ENCODE peak calls at places on chromosomes 6 and 20, in seven cellular contexts. One of them, this sample, is unnamed.
A peak's percentile ranks its signal among the peaks of the same experiment; 100 is the strongest.

GRCh38 chr20:40952231-40952630 is 76.4 kb upstream of the TOP1 start:
- DNase-seq in HCT116: no peak
- DNase-seq in HepG2: no peak
- DNase-seq in K562: no peak
- DNase-seq in GM12878: no peak
- DNase-seq in SK-N-SH: no peak
- DNase-seq in H1: no peak
- DNase-seq in this sample: no peak

GRCh38 chr20:56328861-56329260 is 29.9 kb upstream of the FAM210B start:
- DNase-seq in H1: no peak
- DNase-seq in K562: no peak
- DNase-seq in SK-N-SH: no peak
- DNase-seq in GM12878: no peak
- DNase-seq in HepG2: peak; percentile 25
- DNase-seq in HCT116: no peak
- DNase-seq in this sample: peak; percentile 44

GRCh38 chr20:44052166-44052565 is 134.8 kb downstream of the JPH2 start:
- DNase-seq in SK-N-SH: no peak
- DNase-seq in HCT116: no peak
- DNase-seq in HepG2: no peak
- DNase-seq in H1: no peak
- DNase-seq in K562: no peak
- DNase-seq in GM12878: no peak
- DNase-seq in this sample: no peak

GRCh38 chr6:7100072-7100750 is 7.5 kb upstream of the RREB1 start:
- DNase-seq in GM12878: no peak
- DNase-seq in K562: no peak
- DNase-seq in HCT116: no peak
- DNase-seq in SK-N-SH: no peak
- DNase-seq in H1: no peak
- DNase-seq in HepG2: no peak
- DNase-seq in this sample: no peak

GRCh38 chr6:46972521-46972920 is 50.8 kb upstream of the ADGRF5 start:
- DNase-seq in HCT116: no peak
- DNase-seq in HepG2: no peak
- DNase-seq in K562: no peak
- DNase-seq in SK-N-SH: no peak
- DNase-seq in GM12878: no peak
- DNase-seq in H1: no peak
- DNase-seq in this sample: no peak

GRCh38 chr6:4665489-4666417 is 110.5 kb upstream of the CDYL start:
- DNase-seq in HCT116: no peak
- DNase-seq in K562: no peak
- DNase-seq in SK-N-SH: no peak
- DNase-seq in HepG2: no peak
- DNase-seq in GM12878: no peak
- DNase-seq in H1: peak; percentile 3
- DNase-seq in this sample: no peak

GRCh38 chr6:4441981-4442434 is 306.6 kb upstream of the ECI2 start:
- DNase-seq in H1: no peak
- DNase-seq in HepG2: no peak
- DNase-seq in SK-N-SH: no peak
- DNase-seq in HCT116: no peak
- DNase-seq in GM12878: no peak
- DNase-seq in K562: no peak
- DNase-seq in this sample: no peak

GRCh38 chr20:21901470-21902275 is 196.2 kb downstream of the PAX1 start:
- DNase-seq in HepG2: no peak
- DNase-seq in SK-N-SH: no peak
- DNase-seq in K562: no peak
- DNase-seq in GM12878: no peak
- DNase-seq in HCT116: no peak
- DNase-seq in H1: no peak
- DNase-seq in this sample: no peak

GRCh38 chr6:139763468-139764214 is 389.2 kb upstream of the CITED2 start:
- DNase-seq in HepG2: no peak
- DNase-seq in H1: no peak
- DNase-seq in GM12878: no peak
- DNase-seq in SK-N-SH: no peak
- DNase-seq in HCT116: no peak
- DNase-seq in K562: no peak
- DNase-seq in this sample: no peak

GRCh38 chr6:21738180-21739094 is 144.9 kb downstream of the SOX4 start:
- DNase-seq in SK-N-SH: peak; percentile 27
- DNase-seq in H1: no peak
- DNase-seq in GM12878: no peak
- DNase-seq in K562: no peak
- DNase-seq in HepG2: no peak
- DNase-seq in HCT116: no peak
- DNase-seq in this sample: peak; percentile 37

GRCh38 chr6:80969439-80969838 is 783.0 kb downstream of the TENT5A start:
- DNase-seq in K562: no peak
- DNase-seq in HCT116: peak; percentile 12
- DNase-seq in H1: no peak
- DNase-seq in SK-N-SH: no peak
- DNase-seq in HepG2: no peak
- DNase-seq in GM12878: no peak
- DNase-seq in this sample: no peak

GRCh38 chr6:105424177-105424783 is 21.4 kb upstream of the PREP start:
- DNase-seq in GM12878: no peak
- DNase-seq in SK-N-SH: peak; percentile 65
- DNase-seq in H1: peak; percentile 83
- DNase-seq in HCT116: peak; percentile 62
- DNase-seq in HepG2: peak; percentile 37
- DNase-seq in K562: peak; percentile 67
- DNase-seq in this sample: no peak

GRCh38 chr20:36334281-36335075 is 28.3 kb downstream of the DLGAP4 start:
- DNase-seq in SK-N-SH: no peak
- DNase-seq in HepG2: no peak
- DNase-seq in K562: no peak
- DNase-seq in HCT116: no peak
- DNase-seq in GM12878: no peak
- DNase-seq in H1: no peak
- DNase-seq in this sample: no peak

GRCh38 chr20:41436679-41437078 is 70.1 kb upstream of the EMILIN3 start:
- DNase-seq in HCT116: no peak
- DNase-seq in HepG2: no peak
- DNase-seq in K562: no peak
- DNase-seq in H1: no peak
- DNase-seq in GM12878: no peak
- DNase-seq in SK-N-SH: no peak
- DNase-seq in this sample: no peak

DNA sequence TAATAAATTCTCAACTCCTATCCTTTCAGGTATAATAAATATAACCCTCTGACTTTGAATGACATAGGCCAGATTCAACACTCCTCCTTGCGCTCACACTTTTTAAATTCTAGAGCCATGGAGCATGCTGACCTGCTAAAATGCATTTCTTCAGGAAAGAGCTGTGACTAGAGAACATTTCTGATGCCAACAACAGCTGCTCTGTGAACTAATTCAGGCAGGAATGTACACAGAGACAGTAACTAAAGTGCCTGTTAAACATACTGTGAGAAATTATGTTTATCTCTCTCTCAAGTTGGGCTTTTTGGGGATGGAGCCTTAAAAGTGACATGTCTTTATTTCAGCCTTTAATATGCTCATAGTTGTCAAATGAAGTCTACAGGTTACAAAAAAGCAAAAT is 8.3 kb downstream of the NHSL1 start:
- DNase-seq in SK-N-SH: no peak
- DNase-seq in K562: no peak
- DNase-seq in H1: no peak
- DNase-seq in HCT116: no peak
- DNase-seq in GM12878: no peak
- DNase-seq in HepG2: no peak
- DNase-seq in this sample: no peak
- TF ChIP-seq JUND in SK-N-SH: no peak
- TF ChIP-seq JUND in K562: no peak
- TF ChIP-seq JUND in H1: no peak
- TF ChIP-seq JUND in HCT116: no peak
- TF ChIP-seq JUND in GM12878: no peak
- TF ChIP-seq JUND in HepG2: no peak
- TF ChIP-seq JUND in this sample: no peak

GRCh38 chr6:130182466-130182865 is 40.3 kb downstream of the SAMD3 start:
- DNase-seq in H1: no peak
- DNase-seq in K562: no peak
- DNase-seq in HepG2: no peak
- DNase-seq in SK-N-SH: no peak
- DNase-seq in HCT116: no peak
- DNase-seq in GM12878: no peak
- DNase-seq in this sample: no peak

GRCh38 chr6:130187335-130188206 is 35.2 kb downstream of the SAMD3 start:
- DNase-seq in GM12878: no peak
- DNase-seq in H1: no peak
- DNase-seq in SK-N-SH: no peak
- DNase-seq in K562: no peak
- DNase-seq in HepG2: no peak
- DNase-seq in HCT116: no peak
- DNase-seq in this sample: no peak

GRCh38 chr6:130188207-130188899 is 34.4 kb downstream of the SAMD3 start:
- DNase-seq in K562: no peak
- DNase-seq in HCT116: no peak
- DNase-seq in SK-N-SH: no peak
- DNase-seq in HepG2: no peak
- DNase-seq in H1: no peak
- DNase-seq in GM12878: no peak
- DNase-seq in this sample: no peak

GRCh38 chr6:130185658-130186057 is 37.1 kb downstream of the SAMD3 start:
- DNase-seq in HCT116: no peak
- DNase-seq in K562: no peak
- DNase-seq in SK-N-SH: no peak
- DNase-seq in H1: no peak
- DNase-seq in HepG2: no peak
- DNase-seq in GM12878: no peak
- DNase-seq in this sample: no peak

GRCh38 chr6:130183271-130184222 is 39.2 kb downstream of the SAMD3 start:
- DNase-seq in HCT116: no peak
- DNase-seq in H1: no peak
- DNase-seq in K562: no peak
- DNase-seq in GM12878: no peak
- DNase-seq in HepG2: no peak
- DNase-seq in SK-N-SH: no peak
- DNase-seq in this sample: no peak
- TF ChIP-seq JUND in HCT116: no peak
- TF ChIP-seq JUND in H1: no peak
- TF ChIP-seq JUND in K562: no peak
- TF ChIP-seq JUND in GM12878: no peak
- TF ChIP-seq JUND in HepG2: no peak
- TF ChIP-seq JUND in SK-N-SH: no peak
- TF ChIP-seq JUND in this sample: no peak

DNA sequence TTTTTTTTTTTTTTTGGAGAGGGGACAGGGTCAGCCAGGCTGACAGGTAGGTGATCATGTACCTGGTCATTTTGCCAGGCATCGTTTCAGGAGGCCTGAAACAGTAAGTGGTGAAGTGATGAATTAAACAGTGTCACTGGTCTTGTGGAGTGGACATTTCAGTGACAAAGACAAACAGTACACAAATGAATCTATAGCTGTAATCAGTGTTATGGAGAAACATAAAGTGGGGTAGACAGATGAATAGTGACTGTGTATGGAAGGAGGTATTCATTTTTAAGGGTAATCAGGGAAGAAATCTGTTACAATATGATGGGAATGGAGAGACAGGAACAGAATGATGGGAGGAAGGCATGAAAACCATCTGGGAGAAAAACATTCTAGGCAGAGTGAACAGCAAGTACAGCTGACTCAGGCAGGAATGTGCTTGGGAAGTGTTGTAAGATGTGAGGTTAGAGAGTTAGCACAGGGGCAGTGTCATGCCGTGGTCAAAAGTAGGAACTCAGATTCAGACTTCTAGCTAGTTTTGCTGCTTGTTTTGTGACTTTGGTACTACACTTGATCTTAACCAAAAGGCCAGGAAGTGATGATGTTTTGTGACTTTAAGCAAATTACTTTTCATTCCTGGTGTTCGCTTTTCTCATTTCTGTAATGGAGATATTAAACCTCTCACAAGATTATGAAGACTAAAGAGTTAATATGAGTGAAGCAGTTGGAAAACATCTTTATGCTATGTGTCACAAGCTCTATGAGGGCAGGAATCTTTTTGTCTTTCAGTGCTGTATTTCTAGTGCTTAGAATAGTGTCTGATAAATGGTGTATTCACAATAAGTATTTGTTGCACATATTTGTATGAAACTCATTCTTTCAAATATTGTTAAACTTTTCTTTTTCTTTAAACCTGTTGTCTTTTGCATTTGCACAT is 43.4 kb downstream of the QKI start:
- DNase-seq in HepG2: peak; percentile 23
- DNase-seq in SK-N-SH: no peak
- DNase-seq in H1: no peak
- DNase-seq in K562: no peak
- DNase-seq in GM12878: no peak
- DNase-seq in HCT116: no peak
- DNase-seq in this sample: peak; percentile 5
- TF ChIP-seq JUND in HepG2: no peak
- TF ChIP-seq JUND in SK-N-SH: peak; percentile 15
- TF ChIP-seq JUND in H1: no peak
- TF ChIP-seq JUND in K562: no peak
- TF ChIP-seq JUND in GM12878: no peak
- TF ChIP-seq JUND in HCT116: no peak
- TF ChIP-seq JUND in this sample: no peak

GRCh38 chr6:43850314-43851203 is 80.5 kb downstream of the VEGFA start:
- DNase-seq in GM12878: no peak
- DNase-seq in HCT116: no peak
- DNase-seq in HepG2: no peak
- DNase-seq in SK-N-SH: no peak
- DNase-seq in K562: no peak
- DNase-seq in H1: no peak
- DNase-seq in this sample: no peak

GRCh38 chr6:43849844-43850243 is 79.8 kb downstream of the VEGFA start:
- DNase-seq in HCT116: no peak
- DNase-seq in HepG2: no peak
- DNase-seq in K562: no peak
- DNase-seq in H1: no peak
- DNase-seq in GM12878: no peak
- DNase-seq in SK-N-SH: no peak
- DNase-seq in this sample: no peak

GRCh38 chr6:43853066-43853650 is 83.1 kb downstream of the VEGFA start:
- DNase-seq in HepG2: peak; percentile 70
- DNase-seq in H1: no peak
- DNase-seq in GM12878: no peak
- DNase-seq in K562: no peak
- DNase-seq in SK-N-SH: no peak
- DNase-seq in HCT116: no peak
- DNase-seq in this sample: no peak

GRCh38 chr6:43851204-43851855 is 81.3 kb downstream of the VEGFA start:
- DNase-seq in GM12878: no peak
- DNase-seq in HepG2: peak; percentile 36
- DNase-seq in K562: no peak
- DNase-seq in H1: no peak
- DNase-seq in SK-N-SH: no peak
- DNase-seq in HCT116: no peak
- DNase-seq in this sample: no peak

DNA sequence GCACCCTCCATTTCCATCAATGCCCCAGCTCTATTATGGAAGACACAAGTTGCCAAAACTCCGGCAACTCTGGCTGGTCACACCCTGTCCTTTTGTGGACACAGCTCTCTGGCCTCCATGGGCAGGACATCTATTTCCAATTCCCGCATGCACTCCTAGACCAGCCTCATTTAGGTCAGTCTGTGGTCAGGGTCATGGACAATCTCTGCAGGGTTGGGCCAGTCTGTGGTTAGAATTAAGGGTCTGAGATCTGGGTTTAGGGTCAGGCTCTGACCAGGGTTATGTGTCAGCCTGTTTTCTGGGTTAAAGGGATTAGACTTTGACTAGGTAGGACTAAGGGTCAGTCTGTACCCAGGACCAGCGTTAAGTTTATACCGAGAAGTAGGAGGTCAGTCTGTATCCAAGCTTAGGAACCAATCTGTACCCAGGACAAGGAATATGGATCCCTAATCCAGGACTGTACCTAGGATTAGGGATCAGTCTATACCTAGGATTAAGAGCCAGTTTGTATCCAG is 82.4 kb downstream of the VEGFA start:
- DNase-seq in K562: no peak
- DNase-seq in HCT116: no peak
- DNase-seq in H1: no peak
- DNase-seq in GM12878: no peak
- DNase-seq in SK-N-SH: no peak
- DNase-seq in HepG2: no peak
- DNase-seq in this sample: no peak
- TF ChIP-seq JUND in K562: no peak
- TF ChIP-seq JUND in HCT116: no peak
- TF ChIP-seq JUND in H1: no peak
- TF ChIP-seq JUND in GM12878: no peak
- TF ChIP-seq JUND in SK-N-SH: no peak
- TF ChIP-seq JUND in HepG2: no peak
- TF ChIP-seq JUND in this sample: no peak

This sample was measured in T47D.